ENCODE peak calls at places on chromosomes 4 and X, in seven cellular contexts. One of them, this sample, is unnamed.

GRCh38 chrX:8090482-8090881 is 80.6 kb downstream of the VCX2 start:
- DNase-seq in NB4: no peak
- DNase-seq in uterus: no peak
- DNase-seq in HL-60: no peak
- DNase-seq in pons: no peak
- DNase-seq in choroid plexus epithelial cell: no peak
- DNase-seq in OCI-LY7: no peak
- DNase-seq in this sample: no peak

GRCh38 chrX:19673334-19674040 is 158.2 kb upstream of the MAP3K15 start:
- DNase-seq in HL-60: peak; percentile 22
- DNase-seq in choroid plexus epithelial cell: peak; percentile 95
- DNase-seq in uterus: peak; percentile 75
- DNase-seq in NB4: peak; percentile 57
- DNase-seq in pons: no peak
- DNase-seq in OCI-LY7: no peak
- DNase-seq in this sample: peak; percentile 95

GRCh38 chrX:40152706-40153334 is 55.1 kb upstream of the BCOR start:
- DNase-seq in HL-60: peak; percentile 43
- DNase-seq in OCI-LY7: peak; percentile 14
- DNase-seq in uterus: no peak
- DNase-seq in pons: peak; percentile 52
- DNase-seq in choroid plexus epithelial cell: no peak
- DNase-seq in NB4: peak; percentile 76
- DNase-seq in this sample: no peak

GRCh38 chr4:10974371-10974770 is 289.8 kb upstream of the CLNK start:
- DNase-seq in OCI-LY7: no peak
- DNase-seq in pons: no peak
- DNase-seq in NB4: peak; percentile 8
- DNase-seq in HL-60: no peak
- DNase-seq in choroid plexus epithelial cell: no peak
- DNase-seq in uterus: no peak
- DNase-seq in this sample: no peak

GRCh38 chr4:106062452-106062875 is 167.2 kb downstream of the NPNT start:
- DNase-seq in OCI-LY7: no peak
- DNase-seq in NB4: no peak
- DNase-seq in choroid plexus epithelial cell: peak; percentile 94
- DNase-seq in HL-60: no peak
- DNase-seq in pons: no peak
- DNase-seq in uterus: no peak
- DNase-seq in this sample: peak; percentile 78

GRCh38 chr4:139656614-139657486 is 8.8 kb upstream of the MGST2 start:
- DNase-seq in pons: peak; percentile 68
- DNase-seq in uterus: peak; percentile 66
- DNase-seq in choroid plexus epithelial cell: peak; percentile 88
- DNase-seq in HL-60: peak; percentile 73
- DNase-seq in OCI-LY7: peak; percentile 81
- DNase-seq in NB4: peak; percentile 77
- DNase-seq in this sample: peak; percentile 85

GRCh38 chr4:83552085-83552484 is 16.2 kb downstream of the GPAT3 start:
- DNase-seq in choroid plexus epithelial cell: no peak
- DNase-seq in uterus: no peak
- DNase-seq in HL-60: no peak
- DNase-seq in pons: no peak
- DNase-seq in OCI-LY7: no peak
- DNase-seq in NB4: peak; percentile 59
- DNase-seq in this sample: peak; percentile 77

GRCh38 chr4:47930971-47931804 is 16.8 kb upstream of the NFXL1 start:
- DNase-seq in OCI-LY7: no peak
- DNase-seq in NB4: no peak
- DNase-seq in choroid plexus epithelial cell: peak; percentile 92
- DNase-seq in uterus: no peak
- DNase-seq in HL-60: no peak
- DNase-seq in pons: peak; percentile 9
- DNase-seq in this sample: peak; percentile 82

GRCh38 chr4:148441624-148441985 is 609 bp downstream of the NR3C2 start:
- DNase-seq in uterus: peak; percentile 16
- DNase-seq in choroid plexus epithelial cell: no peak
- DNase-seq in NB4: no peak
- DNase-seq in HL-60: no peak
- DNase-seq in pons: peak; percentile 59
- DNase-seq in OCI-LY7: no peak
- DNase-seq in this sample: peak; percentile 18

GRCh38 chrX:132613801-132614200 is 125.0 kb upstream of the MBNL3 start:
- DNase-seq in NB4: no peak
- DNase-seq in uterus: no peak
- DNase-seq in pons: no peak
- DNase-seq in OCI-LY7: no peak
- DNase-seq in HL-60: no peak
- DNase-seq in choroid plexus epithelial cell: no peak
- DNase-seq in this sample: no peak

GRCh38 chr4:71113294-71113693 is 119.8 kb downstream of the DCK start:
- DNase-seq in HL-60: no peak
- DNase-seq in choroid plexus epithelial cell: no peak
- DNase-seq in NB4: no peak
- DNase-seq in uterus: no peak
- DNase-seq in pons: no peak
- DNase-seq in OCI-LY7: peak; percentile 8
- DNase-seq in this sample: no peak

GRCh38 chr4:103008875-103009729 is 10.4 kb downstream of the SLC9B1 start:
- DNase-seq in NB4: peak; percentile 80
- DNase-seq in choroid plexus epithelial cell: peak; percentile 92
- DNase-seq in uterus: no peak
- DNase-seq in pons: peak; percentile 89
- DNase-seq in HL-60: peak; percentile 49
- DNase-seq in OCI-LY7: peak; percentile 75
- DNase-seq in this sample: peak; percentile 86

GRCh38 chr4:131063878-131064277 is 1967.9 kb downstream of the C4orf33 start:
- DNase-seq in OCI-LY7: no peak
- DNase-seq in pons: no peak
- DNase-seq in uterus: no peak
- DNase-seq in HL-60: no peak
- DNase-seq in choroid plexus epithelial cell: no peak
- DNase-seq in NB4: no peak
- DNase-seq in this sample: no peak

GRCh38 chr4:55125087-55125721 is at the start of gene KDR:
- DNase-seq in choroid plexus epithelial cell: peak; percentile 62
- DNase-seq in OCI-LY7: no peak
- DNase-seq in HL-60: no peak
- DNase-seq in pons: no peak
- DNase-seq in NB4: no peak
- DNase-seq in uterus: peak; percentile 76
- DNase-seq in this sample: peak; percentile 60

GRCh38 chr4:3263053-3263958 is 14.3 kb downstream of the MSANTD1 start:
- DNase-seq in OCI-LY7: no peak
- DNase-seq in HL-60: no peak
- DNase-seq in pons: no peak
- DNase-seq in uterus: no peak
- DNase-seq in choroid plexus epithelial cell: no peak
- DNase-seq in NB4: no peak
- DNase-seq in this sample: no peak

GRCh38 chrX:153635388-153635787 is 11.6 kb upstream of the DUSP9 start:
- DNase-seq in pons: no peak
- DNase-seq in OCI-LY7: no peak
- DNase-seq in HL-60: no peak
- DNase-seq in NB4: no peak
- DNase-seq in uterus: peak; percentile 6
- DNase-seq in choroid plexus epithelial cell: no peak
- DNase-seq in this sample: no peak

GRCh38 chr4:145186719-145187118 is 6.3 kb upstream of the OTUD4 start:
- DNase-seq in uterus: no peak
- DNase-seq in pons: no peak
- DNase-seq in NB4: no peak
- DNase-seq in choroid plexus epithelial cell: no peak
- DNase-seq in HL-60: no peak
- DNase-seq in OCI-LY7: peak; percentile 67
- DNase-seq in this sample: no peak

GRCh38 chr4:1048781-1049590 is 37.6 kb downstream of the FGFRL1 start:
- DNase-seq in pons: no peak
- DNase-seq in choroid plexus epithelial cell: no peak
- DNase-seq in NB4: peak; percentile 89
- DNase-seq in OCI-LY7: no peak
- DNase-seq in uterus: peak; percentile 8
- DNase-seq in HL-60: peak; percentile 62
- DNase-seq in this sample: peak; percentile 68

GRCh38 chrX:72052415-72053090 is 79.2 kb downstream of the RTL5 start:
- DNase-seq in NB4: no peak
- DNase-seq in uterus: no peak
- DNase-seq in OCI-LY7: no peak
- DNase-seq in HL-60: no peak
- DNase-seq in pons: no peak
- DNase-seq in choroid plexus epithelial cell: peak; percentile 30
- DNase-seq in this sample: no peak

GRCh38 chr4:126647320-126647719 is 985.4 kb upstream of the INTU start:
- DNase-seq in choroid plexus epithelial cell: no peak
- DNase-seq in uterus: no peak
- DNase-seq in pons: no peak
- DNase-seq in NB4: peak; percentile 4
- DNase-seq in OCI-LY7: no peak
- DNase-seq in HL-60: no peak
- DNase-seq in this sample: no peak

GRCh38 chr4:120664851-120665250 is 257.7 kb downstream of the PRDM5 start:
- DNase-seq in uterus: no peak
- DNase-seq in pons: no peak
- DNase-seq in choroid plexus epithelial cell: no peak
- DNase-seq in OCI-LY7: no peak
- DNase-seq in HL-60: no peak
- DNase-seq in NB4: no peak
- DNase-seq in this sample: no peak

GRCh38 chr4:19772581-19772980 is 479.1 kb upstream of the SLIT2 start:
- DNase-seq in HL-60: no peak
- DNase-seq in OCI-LY7: no peak
- DNase-seq in NB4: no peak
- DNase-seq in pons: no peak
- DNase-seq in choroid plexus epithelial cell: no peak
- DNase-seq in uterus: no peak
- DNase-seq in this sample: no peak

GRCh38 chr4:140718240-140718639 is 37.9 kb downstream of the TBC1D9 start:
- DNase-seq in pons: no peak
- DNase-seq in NB4: no peak
- DNase-seq in uterus: no peak
- DNase-seq in choroid plexus epithelial cell: peak; percentile 80
- DNase-seq in HL-60: no peak
- DNase-seq in OCI-LY7: no peak
- DNase-seq in this sample: peak; percentile 91

GRCh38 chr4:82677327-82677726 is 115.5 kb upstream of the TMEM150C start:
- DNase-seq in NB4: no peak
- DNase-seq in uterus: no peak
- DNase-seq in OCI-LY7: no peak
- DNase-seq in choroid plexus epithelial cell: no peak
- DNase-seq in pons: no peak
- DNase-seq in HL-60: no peak
- DNase-seq in this sample: no peak

GRCh38 chrX:47497274-47497673 is 14.3 kb upstream of the ZNF41 start:
- DNase-seq in pons: peak; percentile 25
- DNase-seq in choroid plexus epithelial cell: peak; percentile 62
- DNase-seq in HL-60: no peak
- DNase-seq in NB4: peak; percentile 39
- DNase-seq in OCI-LY7: peak; percentile 23
- DNase-seq in uterus: no peak
- DNase-seq in this sample: peak; percentile 57

GRCh38 chrX:13506574-13506973 is 62.8 kb upstream of the EGFL6 start:
- DNase-seq in choroid plexus epithelial cell: peak; percentile 69
- DNase-seq in NB4: peak; percentile 63
- DNase-seq in uterus: peak; percentile 34
- DNase-seq in HL-60: peak; percentile 40
- DNase-seq in OCI-LY7: peak; percentile 51
- DNase-seq in pons: peak; percentile 19
- DNase-seq in this sample: peak; percentile 67

GRCh38 chrX:88604433-88605221 is 142.4 kb upstream of the CPXCR1 start:
- DNase-seq in uterus: no peak
- DNase-seq in pons: no peak
- DNase-seq in choroid plexus epithelial cell: peak; percentile 8
- DNase-seq in OCI-LY7: no peak
- DNase-seq in NB4: no peak
- DNase-seq in HL-60: no peak
- DNase-seq in this sample: peak; percentile 35

GRCh38 chr4:67558493-67558892 is at the start of gene STAP1:
- DNase-seq in OCI-LY7: peak; percentile 92
- DNase-seq in NB4: peak; percentile 61
- DNase-seq in HL-60: peak; percentile 66
- DNase-seq in uterus: no peak
- DNase-seq in pons: peak; percentile 6
- DNase-seq in choroid plexus epithelial cell: no peak
- DNase-seq in this sample: no peak

GRCh38 chr4:16202598-16202997 is 23.7 kb downstream of the TAPT1 start:
- DNase-seq in HL-60: no peak
- DNase-seq in choroid plexus epithelial cell: no peak
- DNase-seq in OCI-LY7: no peak
- DNase-seq in pons: no peak
- DNase-seq in uterus: no peak
- DNase-seq in NB4: no peak
- DNase-seq in this sample: no peak

GRCh38 chr4:38523524-38524448 is 140.2 kb upstream of the KLF3 start:
- DNase-seq in HL-60: peak; percentile 78
- DNase-seq in choroid plexus epithelial cell: peak; percentile 21
- DNase-seq in NB4: peak; percentile 21
- DNase-seq in OCI-LY7: no peak
- DNase-seq in pons: peak; percentile 65
- DNase-seq in uterus: no peak
- DNase-seq in this sample: no peak

GRCh38 chrX:129600981-129601424 is 53.8 kb downstream of the APLN start:
- DNase-seq in pons: peak; percentile 74
- DNase-seq in HL-60: peak; percentile 24
- DNase-seq in choroid plexus epithelial cell: peak; percentile 41
- DNase-seq in uterus: no peak
- DNase-seq in NB4: peak; percentile 43
- DNase-seq in OCI-LY7: peak; percentile 34
- DNase-seq in this sample: no peak

GRCh38 chrX:130120321-130120731 is 10.0 kb upstream of the ELF4 start:
- DNase-seq in pons: no peak
- DNase-seq in OCI-LY7: peak; percentile 16
- DNase-seq in choroid plexus epithelial cell: no peak
- DNase-seq in uterus: no peak
- DNase-seq in HL-60: peak; percentile 4
- DNase-seq in NB4: peak; percentile 85
- DNase-seq in this sample: no peak

This sample was measured in cardiac fibroblast.